ENCODE peak calls at places on chromosomes 5 and 9, in six cellular contexts. H, U, C, M, A and Q are unnamed samples.

GRCh38 chr9:131773911-131774379 is 34.1 kb upstream of the RAPGEF1 start:
- DNase-seq in U (peak; percentile 78), H (peak; percentile 72), M (peak; percentile 21), C (peak; percentile 97), A (peak; percentile 48), Q (no peak)

GRCh38 chr9:101005248-101005647 is 23.3 kb upstream of the PLPPR1 start:
- DNase-seq in C (no peak), A (no peak), U (no peak), H (no peak), M (no peak), Q (no peak)

GRCh38 chr9:126614455-126615248 is 924 bp downstream of the LMX1B start:
- DNase-seq in M (peak; percentile 7), H (no peak), A (no peak), C (peak; percentile 92), U (no peak), Q (no peak)

GRCh38 chr5:94243612-94244011 is 374.8 kb downstream of the KIAA0825 start:
- DNase-seq in H (no peak), U (peak; percentile 70), C (no peak), M (peak; percentile 46), A (no peak), Q (no peak)

GRCh38 chr5:10254686-10255085 is 4.6 kb downstream of the CCT5 start:
- DNase-seq in H (no peak), U (no peak), M (no peak), C (no peak), A (no peak), Q (no peak)

GRCh38 chr5:78405820-78406750 is 45.7 kb downstream of the SCAMP1 start:
- DNase-seq in A (peak; percentile 33), M (peak; percentile 26), H (peak; percentile 9), U (peak; percentile 77), C (peak; percentile 67), Q (no peak)

GRCh38 chr5:151132959-151133358 is 24.6 kb downstream of the ANXA6 start:
- DNase-seq in H (no peak), C (no peak), U (no peak), M (no peak), A (no peak), Q (no peak)

GRCh38 chr5:113087994-113088519 is 111.5 kb downstream of the DCP2 start:
- DNase-seq in C (no peak), M (no peak), H (peak; percentile 34), U (no peak), A (no peak), Q (no peak)

GRCh38 chr9:86578722-86579121 is 224.5 kb upstream of the TUT7 start:
- DNase-seq in U (no peak), A (no peak), M (no peak), H (no peak), C (no peak), Q (no peak)

GRCh38 chr5:132963175-132964104 is at the start of gene AFF4:
- DNase-seq in C (peak; percentile 98), A (peak; percentile 90), M (peak; percentile 97), H (peak; percentile 97), U (peak; percentile 99), Q (peak; percentile 92)

GRCh38 chr5:57839025-57839424 is 356.4 kb upstream of the ACTBL2 start:
- DNase-seq in C (no peak), A (no peak), H (no peak), M (peak; percentile 60), U (peak; percentile 32), Q (no peak)

GRCh38 chr5:65800775-65801174 is 78.8 kb downstream of the NLN start:
- DNase-seq in A (no peak), H (no peak), U (peak; percentile 25), M (no peak), C (no peak), Q (no peak)

GRCh38 chr5:172106511-172107356 is 81.3 kb downstream of the STK10 start:
- DNase-seq in C (peak; percentile 78), A (peak; percentile 58), M (peak; percentile 69), U (peak; percentile 52), H (peak; percentile 25), Q (peak; percentile 51)

GRCh38 chr5:33854733-33855151 is 37.0 kb downstream of the ADAMTS12 start:
- DNase-seq in A (no peak), H (peak; percentile 71), C (peak; percentile 37), U (peak; percentile 75), M (peak; percentile 33), Q (no peak)

GRCh38 chr5:14209222-14209822 is 66.2 kb downstream of the TRIO start:
- DNase-seq in H (no peak), M (no peak), A (no peak), C (no peak), U (no peak), Q (no peak)
- H3K4me1 ChIP-seq in H (peaks cover 35% of the 10 kb centered on the region), M (peaks cover 63% of the 10 kb centered on the region), A (peaks cover 94% of the 10 kb centered on the region), C (peaks cover 83% of the 10 kb centered on the region), U (peaks cover 94% of the 10 kb centered on the region), Q (no peaks in the 10 kb centered on the region)

DNA sequence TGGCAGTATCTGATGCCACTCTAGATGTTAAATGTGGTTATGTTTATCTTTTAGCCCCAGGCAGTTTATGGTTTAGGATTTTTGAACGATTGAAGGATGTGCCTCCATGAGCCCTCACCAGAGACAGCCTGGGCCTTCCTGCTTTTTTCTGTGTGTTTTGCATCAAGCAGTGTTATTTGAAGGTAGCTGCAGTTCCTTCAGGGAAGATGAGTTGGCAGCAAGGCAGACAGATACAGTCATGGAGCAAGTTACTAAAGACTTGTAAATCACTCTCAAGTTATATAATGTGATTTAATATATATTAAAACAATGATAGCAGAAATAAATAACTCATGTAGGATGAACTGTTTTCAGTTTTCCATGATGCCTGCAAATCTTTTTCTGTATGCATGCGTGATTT is 204.9 kb downstream of the CD180 start:
- DNase-seq in A (no peak), H (no peak), M (no peak), C (no peak), U (no peak), Q (no peak)
- H3K27ac ChIP-seq in A (peak overlapping the region; percentile 9), H (no peak overlapping the region), M (no peak overlapping the region), C (no peak overlapping the region), U (no peak overlapping the region), Q (no peak overlapping the region)

DNA sequence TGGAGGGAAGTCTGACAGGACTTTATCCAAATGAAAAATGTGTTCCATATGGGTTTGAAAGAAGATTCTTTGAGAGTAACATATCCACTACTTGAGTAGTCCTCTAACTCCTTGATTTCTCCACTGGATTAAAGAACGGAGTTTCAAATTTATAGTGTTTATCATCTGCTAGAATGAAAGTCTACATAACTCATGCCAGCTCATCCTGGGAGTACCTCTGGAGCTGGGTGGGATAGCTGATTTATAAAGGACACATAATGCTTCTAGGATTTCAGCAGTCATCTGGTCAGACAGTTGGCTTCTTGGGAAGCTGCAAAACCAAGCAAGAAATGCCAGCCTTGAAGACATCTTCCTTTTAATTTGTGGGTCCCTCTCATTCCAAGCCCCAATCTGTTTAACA is 3.1 kb downstream of the GALNT10 start:
- DNase-seq in A (no peak), U (peak; percentile 61), H (no peak), C (peak; percentile 64), M (no peak), Q (no peak)
- H3K4me3 ChIP-seq in A (no peak overlapping the region), U (peak overlapping the region; percentile 87), H (no peak overlapping the region), C (no peak overlapping the region), M (no peak overlapping the region), Q (no peak overlapping the region)

DNA sequence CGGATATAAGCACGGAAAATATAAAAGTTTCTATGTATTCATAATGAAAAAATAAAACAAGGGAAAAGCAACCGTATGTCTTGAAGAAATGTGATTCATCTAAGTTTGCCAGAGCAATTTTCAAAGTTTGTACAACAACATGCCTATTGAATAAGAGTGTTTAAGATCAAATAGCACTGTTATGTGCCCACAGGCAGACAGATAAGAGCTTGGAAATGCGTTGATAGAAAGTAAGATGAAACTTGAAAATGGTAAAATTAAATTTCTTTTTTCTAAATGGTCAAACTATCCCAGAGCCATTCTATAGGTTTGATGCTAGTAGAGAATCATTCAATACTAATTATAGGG is 189.4 kb downstream of the FANCC start:
- DNase-seq in A (no peak), M (no peak), H (no peak), C (no peak), U (no peak), Q (no peak)
- H3K4me1 ChIP-seq in A (peaks cover 33% of the 10 kb centered on the region), M (peaks cover 24% of the 10 kb centered on the region), H (no peaks in the 10 kb centered on the region), C (peaks cover 22% of the 10 kb centered on the region), U (peaks cover 3% of the 10 kb centered on the region), Q (no peaks in the 10 kb centered on the region)

GRCh38 chr5:55986931-55987330 is 7.8 kb downstream of the IL6ST start:
- DNase-seq in H (no peak), C (no peak), U (no peak), M (no peak), A (no peak), Q (no peak)
- H3K27ac ChIP-seq in H (no peak overlapping the region), C (no peak overlapping the region), U (no peak overlapping the region), M (no peak overlapping the region), A (no peak overlapping the region), Q (no peak overlapping the region)

DNA sequence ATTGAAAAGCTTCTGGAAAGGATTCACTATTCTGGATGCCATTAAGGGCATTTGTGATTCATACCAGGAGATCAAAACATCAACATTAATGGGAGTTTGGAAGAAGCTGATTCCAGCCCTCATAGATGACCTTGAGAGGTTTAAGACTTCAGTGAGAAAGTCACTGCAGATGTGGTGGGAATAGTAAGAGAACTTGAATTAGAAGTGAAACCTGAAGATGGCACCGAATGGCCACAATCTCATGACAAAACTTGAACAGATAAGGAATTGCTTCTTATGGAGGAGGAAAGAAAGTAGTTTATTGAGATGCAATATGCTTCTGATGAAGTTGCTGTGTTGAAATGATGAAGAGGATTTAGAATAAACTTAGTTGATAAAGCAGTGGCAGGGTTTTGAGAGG is 254.6 kb upstream of the SLC24A2 start:
- DNase-seq in H (peak; percentile 15), A (no peak), U (no peak), M (no peak), C (no peak), Q (no peak)
- H3K4me3 ChIP-seq in H (no peak overlapping the region), A (no peak overlapping the region), U (no peak overlapping the region), M (no peak overlapping the region), C (no peak overlapping the region), Q (peak overlapping the region; percentile 48)